ENCODE peak calls at places on chromosome 18, in seven cellular contexts. Y, D, K, O, J, T and M are unnamed samples.

GRCh38 chr18:71951021-71951420 is 593.1 kb downstream of the CBLN2 start:
- DNase-seq in Y (no peak), T (no peak), D (no peak), J (no peak), O (no peak), K (no peak), M (no peak)

GRCh38 chr18:70422061-70422965 is 133.5 kb downstream of the SOCS6 start:
- DNase-seq in J (peak), D (no peak), Y (peak), K (peak), T (no peak), O (peak), M (no peak)

GRCh38 chr18:35580748-35581534 is 599 bp upstream of the GALNT1 start:
- DNase-seq in D (peak), Y (peak), K (peak), T (peak), J (peak), O (peak), M (peak)

GRCh38 chr18:28960146-28960545 is 783.2 kb upstream of the CDH2 start:
- DNase-seq in T (no peak), O (no peak), J (peak), D (no peak), K (no peak), Y (no peak), M (no peak)

GRCh38 chr18:59061914-59062642 is 77.6 kb upstream of the SEC11C start:
- DNase-seq in J (no peak), O (no peak), Y (no peak), T (no peak), K (no peak), D (no peak), M (no peak)

GRCh38 chr18:6627621-6628020 is 101.9 kb upstream of the ARHGAP28 start:
- DNase-seq in D (no peak), O (no peak), T (no peak), J (peak), K (no peak), Y (no peak), M (no peak)

GRCh38 chr18:13726972-13727331 is 479 bp downstream of the RNMT start:
- DNase-seq in D (peak), Y (peak), K (peak), T (peak), J (peak), O (no peak), M (no peak)

GRCh38 chr18:74963820-74964446 is 245.0 kb downstream of the PTGR3 start:
- DNase-seq in T (no peak), D (no peak), O (no peak), J (peak), Y (peak), K (peak), M (no peak)

GRCh38 chr18:10560457-10561045 is 34.7 kb downstream of the NAPG start:
- DNase-seq in D (peak), T (no peak), O (peak), Y (peak), J (peak), K (peak), M (peak)

GRCh38 chr18:10927980-10928605 is 221.3 kb downstream of the PIEZO2 start:
- DNase-seq in K (no peak), T (no peak), O (no peak), J (peak), Y (no peak), D (no peak), M (no peak)

GRCh38 chr18:79510046-79510685 is 114.4 kb downstream of the NFATC1 start:
- DNase-seq in K (no peak), O (no peak), J (no peak), D (peak), T (no peak), Y (no peak), M (no peak)

GRCh38 chr18:62249478-62250097 is 62.5 kb downstream of the RELCH start:
- DNase-seq in Y (peak), T (peak), K (peak), D (peak), J (peak), O (peak), M (peak)

GRCh38 chr18:58321986-58322385 is 278.0 kb downstream of the NEDD4L start:
- DNase-seq in D (no peak), Y (peak), O (peak), T (peak), K (no peak), J (peak), M (peak)

GRCh38 chr18:73638709-73639108 is 508.9 kb downstream of the FBXO15 start:
- DNase-seq in O (no peak), Y (no peak), D (no peak), T (no peak), J (peak), K (no peak), M (no peak)